ENCODE peak calls at places on chromosomes 4 and X, in eight cellular contexts. J is uterus; C is H4; I is stimulated activated CD4-positive, alpha-beta T cell treated with anti-CD3 and anti-CD28 coated beads, Interleukin-15, amount 100 ng/mL, for 1 hour; K is activated T-helper 1 cell treated with Interleukin-2 at 50 U/mL for 16 hours; Q is AG09309; H is activated CD4-positive, alpha-beta T cell treated with anti-CD3 and anti-CD28 coated beads, Interleukin-2, amount 50 U/mL, for 24 hours; X is lung. S is an unnamed sample.

GRCh38 chr4:108336076-108336475 is 167.3 kb upstream of the LEF1 start:
- DNase-seq in I (no peak), C (peak; percentile 15), H (no peak), Q (no peak), X (no peak), J (no peak), K (no peak), S (no peak)

GRCh38 chrX:24672701-24673190 is 21.0 kb upstream of the POLA1 start:
- DNase-seq in K (no peak), C (no peak), I (no peak), H (no peak), Q (no peak), J (no peak), X (no peak), S (no peak)

GRCh38 chr4:72701987-72702819 is 133.2 kb upstream of the ADAMTS3 start:
- DNase-seq in H (no peak), Q (peak; percentile 21), C (peak; percentile 55), I (no peak), X (no peak), K (no peak), J (peak; percentile 43), S (no peak)

GRCh38 chr4:2907706-2908293 is 55.4 kb downstream of the NOP14 start:
- DNase-seq in J (no peak), X (no peak), C (no peak), I (no peak), K (no peak), H (no peak), Q (no peak), S (no peak)

GRCh38 chr4:123588631-123589223 is 192.1 kb downstream of the SPRY1 start:
- DNase-seq in K (no peak), H (no peak), Q (peak; percentile 47), J (no peak), I (no peak), C (peak; percentile 96), X (no peak), S (no peak)

GRCh38 chr4:186148335-186148975 is 42.9 kb upstream of the CYP4V2 start:
- DNase-seq in X (no peak), J (no peak), C (no peak), Q (no peak), I (no peak), H (no peak), K (no peak), S (no peak)

GRCh38 chr4:59240030-59240429 is 1960.1 kb upstream of the ADGRL3 start:
- DNase-seq in X (no peak), J (no peak), H (no peak), K (no peak), C (no peak), Q (no peak), I (no peak), S (no peak)

GRCh38 chrX:136750364-136750763 is 30.4 kb downstream of the ARHGEF6 start:
- DNase-seq in K (no peak), Q (no peak), X (no peak), H (no peak), I (no peak), C (peak; percentile 12), J (no peak), S (no peak)

GRCh38 chr4:125526420-125526819 is 211.7 kb downstream of the FAT4 start:
- DNase-seq in X (no peak), H (no peak), C (no peak), Q (no peak), K (no peak), J (no peak), I (no peak), S (no peak)

GRCh38 chr4:182023469-182023868 is 219.7 kb upstream of the TENM3 start:
- DNase-seq in J (no peak), K (no peak), Q (no peak), C (no peak), I (no peak), X (no peak), H (no peak), S (no peak)

GRCh38 chr4:140790765-140791164 is 34.6 kb upstream of the TBC1D9 start:
- DNase-seq in X (no peak), J (no peak), H (no peak), Q (no peak), I (no peak), C (no peak), K (no peak), S (no peak)

GRCh38 chr4:40055873-40056721 is 553 bp upstream of the N4BP2 start:
- DNase-seq in I (peak; percentile 27), K (peak; percentile 34), H (peak; percentile 23), J (peak; percentile 68), C (peak; percentile 88), X (peak; percentile 71), Q (peak; percentile 64), S (peak; percentile 19)

GRCh38 chr4:153750197-153750817 is 9.5 kb downstream of the RNF175 start:
- DNase-seq in X (peak; percentile 77), I (no peak), K (peak; percentile 12), H (peak; percentile 20), J (no peak), Q (peak; percentile 43), C (peak; percentile 75), S (peak; percentile 14)

GRCh38 chr4:17068885-17069284 is 170.4 kb upstream of the LDB2 start:
- DNase-seq in K (no peak), I (no peak), H (no peak), C (no peak), Q (no peak), J (peak; percentile 68), X (no peak), S (no peak)

GRCh38 chr4:8772499-8773123 is 99.0 kb downstream of the HMX1 start:
- DNase-seq in X (no peak), J (no peak), H (no peak), C (no peak), I (no peak), Q (no peak), K (no peak), S (no peak)

GRCh38 chrX:71994601-71995000 is 84.0 kb downstream of the NHSL2 start:
- DNase-seq in C (no peak), K (no peak), X (peak; percentile 23), H (no peak), Q (no peak), I (no peak), J (no peak), S (no peak)

GRCh38 chr4:12186526-12186925 is 757.8 kb upstream of the HS3ST1 start:
- DNase-seq in C (no peak), J (no peak), I (no peak), H (no peak), X (no peak), Q (no peak), K (no peak), S (no peak)

GRCh38 chrX:85569096-85569495 is 189.6 kb upstream of the POF1B start:
- DNase-seq in J (no peak), H (no peak), K (no peak), X (no peak), Q (no peak), C (no peak), I (no peak), S (no peak)

GRCh38 chrX:140299411-140299810 is 205.5 kb downstream of the SOX3 start:
- DNase-seq in C (no peak), I (no peak), Q (no peak), K (no peak), H (no peak), J (no peak), X (no peak), S (no peak)

GRCh38 chrX:7390446-7390845 is 242.5 kb upstream of the PUDP start:
- DNase-seq in J (no peak), X (no peak), C (no peak), Q (no peak), I (no peak), K (no peak), H (no peak), S (no peak)

GRCh38 chr4:40254961-40255721 is 58.3 kb downstream of the RHOH start:
- DNase-seq in J (no peak), H (no peak), I (no peak), X (no peak), C (peak; percentile 78), K (no peak), Q (no peak), S (no peak)

GRCh38 chr4:66252291-66252690 is 582.0 kb upstream of the EPHA5 start:
- DNase-seq in I (no peak), X (no peak), K (no peak), H (no peak), C (no peak), Q (no peak), J (no peak), S (no peak)

GRCh38 chrX:40755291-40756249 is 20.2 kb upstream of the MED14 start:
- DNase-seq in H (no peak), J (no peak), Q (no peak), C (no peak), X (no peak), K (no peak), I (no peak), S (no peak)

GRCh38 chrX:150772150-150772970 is 79.2 kb downstream of the MTMR1 start:
- DNase-seq in J (peak; percentile 68), Q (no peak), X (peak; percentile 73), I (peak; percentile 68), K (peak; percentile 52), C (peak; percentile 33), H (peak; percentile 69), S (peak; percentile 31)

GRCh38 chrX:128992107-128992971 is 531.0 kb downstream of the SMARCA1 start:
- DNase-seq in I (no peak), C (no peak), K (no peak), J (no peak), Q (no peak), X (no peak), H (no peak), S (no peak)